ENCODE peak calls at places on chromosome 12, in ten cellular contexts. One of them, this sample, is unnamed.

GRCh38 chr12:6777386-6777785 is 5.1 kb downstream of the LAG3 start:
- DNase-seq in DND-41: no peak
- DNase-seq in breast epithelium: no peak
- DNase-seq in ascending aorta: no peak
- DNase-seq in Peyer's patch: no peak
- DNase-seq in esophagus squamous epithelium: no peak
- DNase-seq in heart right ventricle: no peak
- DNase-seq in dorsolateral prefrontal cortex: no peak
- DNase-seq in OCI-LY7: no peak
- DNase-seq in ovary: no peak
- DNase-seq in this sample: no peak

GRCh38 chr12:12890492-12890814 is 909 bp upstream of the GPRC5A start:
- DNase-seq in DND-41: no peak
- DNase-seq in breast epithelium: no peak
- DNase-seq in ascending aorta: no peak
- DNase-seq in Peyer's patch: no peak
- DNase-seq in esophagus squamous epithelium: no peak
- DNase-seq in heart right ventricle: no peak
- DNase-seq in dorsolateral prefrontal cortex: no peak
- DNase-seq in OCI-LY7: no peak
- DNase-seq in ovary: peak; percentile 66
- DNase-seq in this sample: no peak

GRCh38 chr12:93786669-93787397 is 109.7 kb downstream of the CRADD start:
- DNase-seq in DND-41: no peak
- DNase-seq in breast epithelium: no peak
- DNase-seq in ascending aorta: no peak
- DNase-seq in Peyer's patch: no peak
- DNase-seq in esophagus squamous epithelium: no peak
- DNase-seq in heart right ventricle: no peak
- DNase-seq in dorsolateral prefrontal cortex: no peak
- DNase-seq in OCI-LY7: no peak
- DNase-seq in ovary: no peak
- DNase-seq in this sample: no peak

GRCh38 chr12:117119592-117120198 is 20.5 kb upstream of the TESC start:
- DNase-seq in DND-41: peak; percentile 59
- DNase-seq in breast epithelium: no peak
- DNase-seq in ascending aorta: no peak
- DNase-seq in Peyer's patch: peak; percentile 50
- DNase-seq in esophagus squamous epithelium: no peak
- DNase-seq in heart right ventricle: no peak
- DNase-seq in dorsolateral prefrontal cortex: no peak
- DNase-seq in OCI-LY7: peak; percentile 58
- DNase-seq in ovary: no peak
- DNase-seq in this sample: no peak

GRCh38 chr12:108690799-108691153 is 40.5 kb downstream of the CORO1C start:
- DNase-seq in DND-41: no peak
- DNase-seq in breast epithelium: no peak
- DNase-seq in ascending aorta: no peak
- DNase-seq in Peyer's patch: no peak
- DNase-seq in esophagus squamous epithelium: no peak
- DNase-seq in heart right ventricle: no peak
- DNase-seq in dorsolateral prefrontal cortex: no peak
- DNase-seq in OCI-LY7: no peak
- DNase-seq in ovary: no peak
- DNase-seq in this sample: no peak

GRCh38 chr12:68400231-68400829 is 68.2 kb upstream of the MDM1 start:
- DNase-seq in DND-41: no peak
- DNase-seq in breast epithelium: no peak
- DNase-seq in ascending aorta: no peak
- DNase-seq in Peyer's patch: no peak
- DNase-seq in esophagus squamous epithelium: no peak
- DNase-seq in heart right ventricle: no peak
- DNase-seq in dorsolateral prefrontal cortex: no peak
- DNase-seq in OCI-LY7: no peak
- DNase-seq in ovary: no peak
- DNase-seq in this sample: no peak

GRCh38 chr12:27610380-27610779 is 85.9 kb upstream of the REP15 start:
- DNase-seq in DND-41: no peak
- DNase-seq in breast epithelium: peak; percentile 37
- DNase-seq in ascending aorta: no peak
- DNase-seq in Peyer's patch: no peak
- DNase-seq in esophagus squamous epithelium: no peak
- DNase-seq in heart right ventricle: no peak
- DNase-seq in dorsolateral prefrontal cortex: no peak
- DNase-seq in OCI-LY7: no peak
- DNase-seq in ovary: no peak
- DNase-seq in this sample: no peak

GRCh38 chr12:104677441-104678089 is 220.8 kb downstream of the CHST11 start:
- DNase-seq in DND-41: no peak
- DNase-seq in breast epithelium: no peak
- DNase-seq in ascending aorta: no peak
- DNase-seq in Peyer's patch: no peak
- DNase-seq in esophagus squamous epithelium: no peak
- DNase-seq in heart right ventricle: no peak
- DNase-seq in dorsolateral prefrontal cortex: no peak
- DNase-seq in OCI-LY7: no peak
- DNase-seq in ovary: no peak
- DNase-seq in this sample: no peak

GRCh38 chr12:56061982-56062381 is 18.0 kb upstream of the ERBB3 start:
- DNase-seq in DND-41: no peak
- DNase-seq in breast epithelium: no peak
- DNase-seq in ascending aorta: no peak
- DNase-seq in Peyer's patch: no peak
- DNase-seq in esophagus squamous epithelium: no peak
- DNase-seq in heart right ventricle: no peak
- DNase-seq in dorsolateral prefrontal cortex: no peak
- DNase-seq in OCI-LY7: no peak
- DNase-seq in ovary: no peak
- DNase-seq in this sample: no peak

GRCh38 chr12:124776126-124776513 is 87.5 kb downstream of the SCARB1 start:
- DNase-seq in DND-41: no peak
- DNase-seq in breast epithelium: no peak
- DNase-seq in ascending aorta: no peak
- DNase-seq in Peyer's patch: no peak
- DNase-seq in esophagus squamous epithelium: no peak
- DNase-seq in heart right ventricle: no peak
- DNase-seq in dorsolateral prefrontal cortex: no peak
- DNase-seq in OCI-LY7: no peak
- DNase-seq in ovary: no peak
- DNase-seq in this sample: no peak

GRCh38 chr12:95547522-95548055 is 3.7 kb downstream of the USP44 start:
- DNase-seq in DND-41: no peak
- DNase-seq in breast epithelium: peak; percentile 32
- DNase-seq in ascending aorta: no peak
- DNase-seq in Peyer's patch: no peak
- DNase-seq in esophagus squamous epithelium: no peak
- DNase-seq in heart right ventricle: no peak
- DNase-seq in dorsolateral prefrontal cortex: no peak
- DNase-seq in OCI-LY7: peak; percentile 32
- DNase-seq in ovary: peak; percentile 19
- DNase-seq in this sample: no peak

GRCh38 chr12:115438314-115438713 is 754.3 kb upstream of the TBX3 start:
- DNase-seq in DND-41: no peak
- DNase-seq in breast epithelium: no peak
- DNase-seq in ascending aorta: no peak
- DNase-seq in Peyer's patch: no peak
- DNase-seq in esophagus squamous epithelium: no peak
- DNase-seq in heart right ventricle: no peak
- DNase-seq in dorsolateral prefrontal cortex: no peak
- DNase-seq in OCI-LY7: no peak
- DNase-seq in ovary: no peak
- DNase-seq in this sample: no peak

GRCh38 chr12:91921555-91921954 is 224.1 kb downstream of the BTG1 start:
- DNase-seq in DND-41: no peak
- DNase-seq in breast epithelium: no peak
- DNase-seq in ascending aorta: no peak
- DNase-seq in Peyer's patch: no peak
- DNase-seq in esophagus squamous epithelium: no peak
- DNase-seq in heart right ventricle: no peak
- DNase-seq in dorsolateral prefrontal cortex: no peak
- DNase-seq in OCI-LY7: no peak
- DNase-seq in ovary: no peak
- DNase-seq in this sample: no peak

GRCh38 chr12:124160102-124160501 is 134.8 kb upstream of the RFLNA start:
- DNase-seq in DND-41: no peak
- DNase-seq in breast epithelium: no peak
- DNase-seq in ascending aorta: no peak
- DNase-seq in Peyer's patch: no peak
- DNase-seq in esophagus squamous epithelium: no peak
- DNase-seq in heart right ventricle: no peak
- DNase-seq in dorsolateral prefrontal cortex: no peak
- DNase-seq in OCI-LY7: no peak
- DNase-seq in ovary: no peak
- DNase-seq in this sample: no peak

GRCh38 chr12:48125985-48126384 is 6.8 kb downstream of the PFKM start:
- DNase-seq in DND-41: no peak
- DNase-seq in breast epithelium: no peak
- DNase-seq in ascending aorta: no peak
- DNase-seq in Peyer's patch: no peak
- DNase-seq in esophagus squamous epithelium: no peak
- DNase-seq in heart right ventricle: peak; percentile 59
- DNase-seq in dorsolateral prefrontal cortex: no peak
- DNase-seq in OCI-LY7: no peak
- DNase-seq in ovary: no peak
- DNase-seq in this sample: no peak

GRCh38 chr12:2959508-2960431 is 573 bp downstream of the TEAD4 start:
- DNase-seq in DND-41: no peak
- DNase-seq in breast epithelium: no peak
- DNase-seq in ascending aorta: no peak
- DNase-seq in Peyer's patch: no peak
- DNase-seq in esophagus squamous epithelium: no peak
- DNase-seq in heart right ventricle: peak; percentile 48
- DNase-seq in dorsolateral prefrontal cortex: peak; percentile 49
- DNase-seq in OCI-LY7: no peak
- DNase-seq in ovary: peak; percentile 61
- DNase-seq in this sample: peak; percentile 32
- TF ChIP-seq CTCF in DND-41: no peak
- TF ChIP-seq CTCF in breast epithelium: no peak
- TF ChIP-seq CTCF in ascending aorta: no peak
- TF ChIP-seq CTCF in Peyer's patch: no peak
- TF ChIP-seq CTCF in esophagus squamous epithelium: no peak
- TF ChIP-seq CTCF in heart right ventricle: no peak
- TF ChIP-seq CTCF in dorsolateral prefrontal cortex: no peak
- TF ChIP-seq CTCF in OCI-LY7: no peak
- TF ChIP-seq CTCF in ovary: no peak
- TF ChIP-seq CTCF in this sample: no peak

DNA sequence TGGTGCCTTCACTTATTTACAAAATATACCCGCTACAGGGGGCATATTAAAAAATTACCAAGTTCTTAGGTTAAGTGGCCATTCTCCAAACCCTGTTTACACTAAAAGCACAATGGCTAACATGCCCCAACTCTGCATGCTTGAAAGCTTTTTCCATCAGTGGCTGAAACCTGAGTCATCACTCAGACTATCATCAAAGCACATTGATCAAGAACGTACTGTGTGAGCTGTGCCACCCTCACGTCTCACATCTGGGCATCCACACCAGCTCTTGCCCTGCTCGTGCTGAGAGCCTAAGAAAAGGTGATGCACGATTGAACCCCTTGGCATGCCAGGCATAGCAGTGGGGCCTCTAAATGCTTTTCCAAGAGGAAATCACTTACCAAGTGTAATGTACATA is 13.2 kb downstream of the AQP6 start:
- DNase-seq in DND-41: no peak
- DNase-seq in breast epithelium: no peak
- DNase-seq in ascending aorta: no peak
- DNase-seq in Peyer's patch: no peak
- DNase-seq in esophagus squamous epithelium: no peak
- DNase-seq in heart right ventricle: no peak
- DNase-seq in dorsolateral prefrontal cortex: no peak
- DNase-seq in OCI-LY7: no peak
- DNase-seq in ovary: no peak
- DNase-seq in this sample: no peak
- H3K27ac ChIP-seq in DND-41: no peak overlapping the region
- H3K27ac ChIP-seq in breast epithelium: no peak overlapping the region
- H3K27ac ChIP-seq in ascending aorta: no peak overlapping the region
- H3K27ac ChIP-seq in Peyer's patch: no peak overlapping the region
- H3K27ac ChIP-seq in esophagus squamous epithelium: no peak overlapping the region
- H3K27ac ChIP-seq in heart right ventricle: no peak overlapping the region
- H3K27ac ChIP-seq in dorsolateral prefrontal cortex: no peak overlapping the region
- H3K27ac ChIP-seq in OCI-LY7: no peak overlapping the region
- H3K27ac ChIP-seq in ovary: no peak overlapping the region
- H3K27ac ChIP-seq in this sample: no peak overlapping the region

DNA sequence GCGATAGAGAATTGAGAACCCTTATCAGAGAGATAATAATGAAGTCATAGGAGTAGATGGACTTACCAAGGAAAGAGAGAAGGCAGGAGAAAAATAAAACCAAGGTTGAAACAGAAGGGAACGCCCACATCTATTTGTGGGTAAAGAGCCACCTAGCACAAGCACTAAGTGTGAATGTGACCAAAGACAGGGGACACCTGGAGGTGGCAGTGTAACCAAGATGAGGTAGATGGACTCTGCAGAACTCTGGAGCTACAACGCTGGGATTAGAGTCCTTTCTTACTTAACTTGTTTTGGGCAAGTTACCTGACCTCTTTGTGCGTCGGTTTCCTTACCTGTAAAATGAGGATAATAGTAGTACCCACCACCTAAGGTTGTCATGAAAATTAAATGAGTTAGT is 101.9 kb downstream of the SLC5A8 start:
- DNase-seq in DND-41: no peak
- DNase-seq in breast epithelium: no peak
- DNase-seq in ascending aorta: no peak
- DNase-seq in Peyer's patch: no peak
- DNase-seq in esophagus squamous epithelium: no peak
- DNase-seq in heart right ventricle: no peak
- DNase-seq in dorsolateral prefrontal cortex: no peak
- DNase-seq in OCI-LY7: peak; percentile 1
- DNase-seq in ovary: no peak
- DNase-seq in this sample: no peak
- TF ChIP-seq CTCF in DND-41: no peak
- TF ChIP-seq CTCF in breast epithelium: no peak
- TF ChIP-seq CTCF in ascending aorta: no peak
- TF ChIP-seq CTCF in Peyer's patch: no peak
- TF ChIP-seq CTCF in esophagus squamous epithelium: no peak
- TF ChIP-seq CTCF in heart right ventricle: no peak
- TF ChIP-seq CTCF in dorsolateral prefrontal cortex: no peak
- TF ChIP-seq CTCF in OCI-LY7: no peak
- TF ChIP-seq CTCF in ovary: no peak
- TF ChIP-seq CTCF in this sample: no peak

DNA sequence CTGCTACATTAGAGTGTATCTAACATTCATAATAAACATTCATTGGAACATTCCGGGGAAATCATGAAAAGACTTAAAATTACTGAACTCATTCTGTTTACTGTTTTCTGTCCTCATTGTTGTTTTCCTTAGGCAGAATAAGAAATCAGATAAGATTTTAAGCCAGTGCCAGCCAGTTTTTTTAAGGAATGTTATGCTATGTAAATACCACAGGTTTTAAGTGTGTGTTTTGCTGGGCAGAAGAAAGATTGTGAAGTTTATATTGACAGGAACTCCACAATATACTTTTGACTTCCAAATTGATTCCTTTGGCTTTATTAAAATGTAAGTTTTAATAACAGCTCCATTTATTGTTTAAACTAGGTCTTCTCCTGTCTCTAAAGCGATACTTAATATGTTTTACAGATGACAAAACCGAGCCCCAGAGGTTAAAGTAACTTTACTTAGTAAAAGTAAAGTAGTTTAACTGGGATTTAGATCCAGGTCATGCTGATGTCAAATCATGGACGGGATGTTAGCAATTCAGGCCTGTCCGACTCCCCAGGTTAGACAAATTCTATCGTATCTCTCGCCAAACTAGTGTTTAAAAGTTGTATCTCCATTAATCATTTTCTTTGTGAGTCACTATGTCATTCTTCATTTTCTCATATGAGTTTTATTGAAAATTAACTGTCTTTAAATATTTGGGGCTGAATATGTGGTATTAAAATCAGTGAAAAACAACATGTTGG is 1.8 kb downstream of the LARP4 start:
- DNase-seq in DND-41: no peak
- DNase-seq in breast epithelium: no peak
- DNase-seq in ascending aorta: no peak
- DNase-seq in Peyer's patch: no peak
- DNase-seq in esophagus squamous epithelium: no peak
- DNase-seq in heart right ventricle: no peak
- DNase-seq in dorsolateral prefrontal cortex: no peak
- DNase-seq in OCI-LY7: no peak
- DNase-seq in ovary: no peak
- DNase-seq in this sample: no peak
- H3K27ac ChIP-seq in DND-41: peak overlapping the region; percentile 12
- H3K27ac ChIP-seq in breast epithelium: peak overlapping the region; percentile 89
- H3K27ac ChIP-seq in ascending aorta: peak overlapping the region; percentile 91
- H3K27ac ChIP-seq in Peyer's patch: no peak overlapping the region
- H3K27ac ChIP-seq in esophagus squamous epithelium: peak overlapping the region; percentile 93
- H3K27ac ChIP-seq in heart right ventricle: peak overlapping the region; percentile 89
- H3K27ac ChIP-seq in dorsolateral prefrontal cortex: peak overlapping the region; percentile 78
- H3K27ac ChIP-seq in OCI-LY7: peak overlapping the region; percentile 4
- H3K27ac ChIP-seq in ovary: no peak overlapping the region
- H3K27ac ChIP-seq in this sample: peak overlapping the region; percentile 95